ENCODE peak calls at places on chromosome 1, in nine cellular contexts. One of them, this sample, is unnamed.

GRCh38 chr1:151989131-151989868 is 4.4 kb downstream of the S100A10 start:
- DNase-seq in cardiac fibroblast: peak
- DNase-seq in upper lobe of right lung: peak
- DNase-seq in uterus: peak
- DNase-seq in colonic mucosa: peak
- DNase-seq in transverse colon: peak
- DNase-seq in HFF-Myc: peak
- DNase-seq in fibroblast of pulmonary artery: peak
- DNase-seq in GM12864: no peak
- DNase-seq in this sample: no peak

GRCh38 chr1:181483561-181484291 is 409 bp downstream of the CACNA1E start:
- DNase-seq in uterus: no peak
- DNase-seq in transverse colon: no peak
- DNase-seq in HFF-Myc: no peak
- DNase-seq in upper lobe of right lung: no peak
- DNase-seq in fibroblast of pulmonary artery: no peak
- DNase-seq in GM12864: no peak
- DNase-seq in cardiac fibroblast: no peak
- DNase-seq in colonic mucosa: no peak
- DNase-seq in this sample: no peak

GRCh38 chr1:34984435-34985062 is 598 bp downstream of the TMEM35B start:
- DNase-seq in colonic mucosa: peak
- DNase-seq in cardiac fibroblast: peak
- DNase-seq in upper lobe of right lung: peak
- DNase-seq in GM12864: no peak
- DNase-seq in HFF-Myc: no peak
- DNase-seq in uterus: peak
- DNase-seq in transverse colon: peak
- DNase-seq in fibroblast of pulmonary artery: peak
- DNase-seq in this sample: no peak

GRCh38 chr1:157948547-157949152 is 44.8 kb upstream of the KIRREL1 start:
- DNase-seq in uterus: no peak
- DNase-seq in transverse colon: peak
- DNase-seq in colonic mucosa: peak
- DNase-seq in fibroblast of pulmonary artery: peak
- DNase-seq in upper lobe of right lung: no peak
- DNase-seq in HFF-Myc: no peak
- DNase-seq in GM12864: no peak
- DNase-seq in cardiac fibroblast: peak
- DNase-seq in this sample: no peak

GRCh38 chr1:45518910-45519309 is 2.8 kb downstream of the PRDX1 start:
- DNase-seq in colonic mucosa: no peak
- DNase-seq in transverse colon: peak
- DNase-seq in fibroblast of pulmonary artery: peak
- DNase-seq in upper lobe of right lung: no peak
- DNase-seq in uterus: no peak
- DNase-seq in GM12864: no peak
- DNase-seq in HFF-Myc: no peak
- DNase-seq in cardiac fibroblast: no peak
- DNase-seq in this sample: no peak

GRCh38 chr1:7993593-7994479 is 32.3 kb downstream of the ERRFI1 start:
- DNase-seq in fibroblast of pulmonary artery: peak
- DNase-seq in upper lobe of right lung: no peak
- DNase-seq in transverse colon: no peak
- DNase-seq in HFF-Myc: peak
- DNase-seq in colonic mucosa: no peak
- DNase-seq in uterus: no peak
- DNase-seq in cardiac fibroblast: peak
- DNase-seq in GM12864: peak
- DNase-seq in this sample: peak

GRCh38 chr1:117976381-117976780 is 46.8 kb downstream of the WDR3 start:
- DNase-seq in uterus: no peak
- DNase-seq in colonic mucosa: no peak
- DNase-seq in GM12864: no peak
- DNase-seq in fibroblast of pulmonary artery: no peak
- DNase-seq in HFF-Myc: no peak
- DNase-seq in transverse colon: no peak
- DNase-seq in cardiac fibroblast: no peak
- DNase-seq in upper lobe of right lung: no peak
- DNase-seq in this sample: no peak

GRCh38 chr1:113109908-113110554 is 37.0 kb downstream of the LRIG2 start:
- DNase-seq in HFF-Myc: peak
- DNase-seq in uterus: peak
- DNase-seq in fibroblast of pulmonary artery: peak
- DNase-seq in transverse colon: no peak
- DNase-seq in GM12864: no peak
- DNase-seq in upper lobe of right lung: no peak
- DNase-seq in colonic mucosa: no peak
- DNase-seq in cardiac fibroblast: peak
- DNase-seq in this sample: peak

GRCh38 chr1:207364622-207365021 is 43.1 kb downstream of the CD55 start:
- DNase-seq in HFF-Myc: no peak
- DNase-seq in GM12864: no peak
- DNase-seq in transverse colon: no peak
- DNase-seq in upper lobe of right lung: no peak
- DNase-seq in colonic mucosa: no peak
- DNase-seq in fibroblast of pulmonary artery: no peak
- DNase-seq in cardiac fibroblast: no peak
- DNase-seq in uterus: no peak
- DNase-seq in this sample: no peak

GRCh38 chr1:98201640-98202039 is 280.8 kb upstream of the DPYD start:
- DNase-seq in GM12864: no peak
- DNase-seq in transverse colon: no peak
- DNase-seq in colonic mucosa: no peak
- DNase-seq in fibroblast of pulmonary artery: peak
- DNase-seq in HFF-Myc: peak
- DNase-seq in cardiac fibroblast: peak
- DNase-seq in uterus: no peak
- DNase-seq in upper lobe of right lung: no peak
- DNase-seq in this sample: peak

GRCh38 chr1:153030895-153031294 is at the start of gene SPRR1B:
- DNase-seq in upper lobe of right lung: no peak
- DNase-seq in cardiac fibroblast: no peak
- DNase-seq in HFF-Myc: no peak
- DNase-seq in uterus: no peak
- DNase-seq in colonic mucosa: no peak
- DNase-seq in transverse colon: no peak
- DNase-seq in GM12864: no peak
- DNase-seq in fibroblast of pulmonary artery: no peak
- DNase-seq in this sample: no peak

GRCh38 chr1:153028771-153029170 is 2.2 kb upstream of the SPRR1B start:
- DNase-seq in fibroblast of pulmonary artery: no peak
- DNase-seq in upper lobe of right lung: no peak
- DNase-seq in uterus: no peak
- DNase-seq in transverse colon: no peak
- DNase-seq in colonic mucosa: no peak
- DNase-seq in HFF-Myc: no peak
- DNase-seq in GM12864: no peak
- DNase-seq in cardiac fibroblast: no peak
- DNase-seq in this sample: no peak

GRCh38 chr1:153032073-153032472 is 1.1 kb downstream of the SPRR1B start:
- DNase-seq in upper lobe of right lung: no peak
- DNase-seq in GM12864: no peak
- DNase-seq in cardiac fibroblast: no peak
- DNase-seq in colonic mucosa: no peak
- DNase-seq in fibroblast of pulmonary artery: no peak
- DNase-seq in uterus: no peak
- DNase-seq in HFF-Myc: no peak
- DNase-seq in transverse colon: no peak
- DNase-seq in this sample: no peak

GRCh38 chr1:153035211-153035610 is 4.2 kb downstream of the SPRR1B start:
- DNase-seq in GM12864: no peak
- DNase-seq in uterus: no peak
- DNase-seq in colonic mucosa: no peak
- DNase-seq in transverse colon: no peak
- DNase-seq in HFF-Myc: no peak
- DNase-seq in upper lobe of right lung: no peak
- DNase-seq in cardiac fibroblast: no peak
- DNase-seq in fibroblast of pulmonary artery: no peak
- DNase-seq in this sample: no peak

GRCh38 chr1:153032677-153033308 is 1.8 kb downstream of the SPRR1B start:
- DNase-seq in colonic mucosa: no peak
- DNase-seq in upper lobe of right lung: no peak
- DNase-seq in transverse colon: no peak
- DNase-seq in HFF-Myc: no peak
- DNase-seq in cardiac fibroblast: peak
- DNase-seq in fibroblast of pulmonary artery: peak
- DNase-seq in GM12864: no peak
- DNase-seq in uterus: no peak
- DNase-seq in this sample: peak
- TF ChIP-seq CTCF in colonic mucosa: no peak
- TF ChIP-seq CTCF in upper lobe of right lung: no peak
- TF ChIP-seq CTCF in transverse colon: no peak
- TF ChIP-seq CTCF in HFF-Myc: no peak
- TF ChIP-seq CTCF in cardiac fibroblast: no peak
- TF ChIP-seq CTCF in fibroblast of pulmonary artery: no peak
- TF ChIP-seq CTCF in GM12864: peak
- TF ChIP-seq CTCF in uterus: no peak
- TF ChIP-seq CTCF in this sample: peak

DNA sequence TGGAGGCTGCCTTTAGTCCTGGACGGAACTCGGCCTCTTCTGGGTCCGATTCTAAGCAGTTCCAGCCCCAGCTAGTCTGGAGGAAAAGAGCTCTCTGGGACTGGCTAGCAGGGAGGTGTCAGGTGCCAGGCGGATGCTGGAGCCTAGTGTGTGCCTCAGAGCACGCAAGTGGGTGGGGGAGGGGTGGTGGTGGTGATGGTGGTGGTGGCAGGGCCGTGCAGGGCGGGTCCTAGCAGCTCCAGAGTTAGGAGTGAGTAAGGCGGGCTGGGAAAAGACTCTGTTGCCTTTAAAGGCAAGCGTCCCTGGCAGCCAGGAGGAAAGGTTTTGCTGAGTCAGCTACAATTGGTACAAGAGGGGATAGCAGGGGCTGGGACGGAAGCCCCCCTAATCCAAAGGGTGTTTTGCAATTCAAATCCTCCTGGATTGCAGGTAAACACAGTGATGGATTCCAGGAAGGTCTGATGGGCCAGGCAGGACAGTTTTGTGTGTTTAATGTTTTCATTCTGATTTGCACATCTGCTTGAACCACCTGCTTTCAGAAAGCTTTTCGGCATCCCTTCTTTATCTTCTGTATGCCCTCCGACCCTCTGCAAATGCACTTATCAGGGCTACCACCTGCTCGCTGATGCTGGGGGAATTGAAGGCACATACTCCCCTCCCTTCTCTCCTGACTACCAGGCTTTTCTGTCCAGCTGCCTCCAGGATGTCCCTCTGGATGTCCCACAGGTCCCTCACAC is 4.1 kb upstream of the SLC2A1 start:
- DNase-seq in fibroblast of pulmonary artery: no peak
- DNase-seq in HFF-Myc: no peak
- DNase-seq in GM12864: no peak
- DNase-seq in transverse colon: no peak
- DNase-seq in colonic mucosa: peak
- DNase-seq in upper lobe of right lung: no peak
- DNase-seq in uterus: peak
- DNase-seq in cardiac fibroblast: no peak
- DNase-seq in this sample: no peak
- H3K4me3 ChIP-seq in fibroblast of pulmonary artery: no peak
- H3K4me3 ChIP-seq in HFF-Myc: no peak
- H3K4me3 ChIP-seq in GM12864: no peak
- H3K4me3 ChIP-seq in transverse colon: no peak
- H3K4me3 ChIP-seq in colonic mucosa: no peak
- H3K4me3 ChIP-seq in upper lobe of right lung: no peak
- H3K4me3 ChIP-seq in uterus: no peak
- H3K4me3 ChIP-seq in cardiac fibroblast: no peak
- H3K4me3 ChIP-seq in this sample: no peak

GRCh38 chr1:223709598-223709997 is 2.7 kb upstream of the CAPN2 start:
- DNase-seq in HFF-Myc: no peak
- DNase-seq in colonic mucosa: no peak
- DNase-seq in cardiac fibroblast: peak
- DNase-seq in fibroblast of pulmonary artery: peak
- DNase-seq in uterus: no peak
- DNase-seq in GM12864: no peak
- DNase-seq in upper lobe of right lung: no peak
- DNase-seq in transverse colon: no peak
- DNase-seq in this sample: no peak
- TF ChIP-seq CTCF in HFF-Myc: peak
- TF ChIP-seq CTCF in colonic mucosa: no peak
- TF ChIP-seq CTCF in cardiac fibroblast: peak
- TF ChIP-seq CTCF in fibroblast of pulmonary artery: peak
- TF ChIP-seq CTCF in uterus: no peak
- TF ChIP-seq CTCF in GM12864: peak
- TF ChIP-seq CTCF in upper lobe of right lung: peak
- TF ChIP-seq CTCF in transverse colon: no peak
- TF ChIP-seq CTCF in this sample: peak

GRCh38 chr1:44256762-44257554 is 43.7 kb downstream of the DMAP1 start:
- DNase-seq in transverse colon: no peak
- DNase-seq in upper lobe of right lung: no peak
- DNase-seq in uterus: no peak
- DNase-seq in GM12864: no peak
- DNase-seq in cardiac fibroblast: no peak
- DNase-seq in HFF-Myc: no peak
- DNase-seq in colonic mucosa: no peak
- DNase-seq in fibroblast of pulmonary artery: no peak
- DNase-seq in this sample: no peak

GRCh38 chr1:44251989-44252625 is 38.8 kb downstream of the DMAP1 start:
- DNase-seq in fibroblast of pulmonary artery: no peak
- DNase-seq in cardiac fibroblast: no peak
- DNase-seq in GM12864: no peak
- DNase-seq in upper lobe of right lung: no peak
- DNase-seq in colonic mucosa: no peak
- DNase-seq in HFF-Myc: no peak
- DNase-seq in transverse colon: no peak
- DNase-seq in uterus: no peak
- DNase-seq in this sample: no peak

GRCh38 chr1:44250113-44250781 is 37.0 kb downstream of the DMAP1 start:
- DNase-seq in uterus: no peak
- DNase-seq in HFF-Myc: no peak
- DNase-seq in fibroblast of pulmonary artery: no peak
- DNase-seq in upper lobe of right lung: no peak
- DNase-seq in GM12864: no peak
- DNase-seq in cardiac fibroblast: no peak
- DNase-seq in colonic mucosa: no peak
- DNase-seq in transverse colon: no peak
- DNase-seq in this sample: no peak

GRCh38 chr1:44251486-44251885 is 38.2 kb downstream of the DMAP1 start:
- DNase-seq in uterus: no peak
- DNase-seq in colonic mucosa: peak
- DNase-seq in HFF-Myc: no peak
- DNase-seq in GM12864: no peak
- DNase-seq in upper lobe of right lung: no peak
- DNase-seq in cardiac fibroblast: no peak
- DNase-seq in transverse colon: peak
- DNase-seq in fibroblast of pulmonary artery: no peak
- DNase-seq in this sample: no peak

GRCh38 chr1:44254392-44254791 is 41.1 kb downstream of the DMAP1 start:
- DNase-seq in upper lobe of right lung: no peak
- DNase-seq in GM12864: no peak
- DNase-seq in colonic mucosa: no peak
- DNase-seq in HFF-Myc: no peak
- DNase-seq in fibroblast of pulmonary artery: no peak
- DNase-seq in transverse colon: no peak
- DNase-seq in uterus: no peak
- DNase-seq in cardiac fibroblast: no peak
- DNase-seq in this sample: no peak
- H3K4me3 ChIP-seq in upper lobe of right lung: no peak
- H3K4me3 ChIP-seq in GM12864: no peak
- H3K4me3 ChIP-seq in colonic mucosa: no peak
- H3K4me3 ChIP-seq in HFF-Myc: no peak
- H3K4me3 ChIP-seq in fibroblast of pulmonary artery: no peak
- H3K4me3 ChIP-seq in transverse colon: no peak
- H3K4me3 ChIP-seq in uterus: no peak
- H3K4me3 ChIP-seq in cardiac fibroblast: no peak
- H3K4me3 ChIP-seq in this sample: no peak